ENCODE peak calls at places on chromosomes 4 and X, in six cellular contexts. One of them, this sample, is unnamed.

GRCh38 chrX:71432733-71433132 is 66.6 kb downstream of the TAF1 start:
- DNase-seq in transverse colon: no peak
- DNase-seq in stomach: no peak
- DNase-seq in AG04450: no peak
- DNase-seq in body of pancreas: no peak
- DNase-seq in lung: no peak
- DNase-seq in this sample: no peak

GRCh38 chr4:56181140-56181950 is 205.9 kb downstream of the AASDH start:
- DNase-seq in transverse colon: no peak
- DNase-seq in stomach: no peak
- DNase-seq in AG04450: no peak
- DNase-seq in body of pancreas: no peak
- DNase-seq in lung: no peak
- DNase-seq in this sample: no peak

GRCh38 chrX:134801267-134801666 is 143.0 kb upstream of the PLAC1 start:
- DNase-seq in transverse colon: no peak
- DNase-seq in body of pancreas: no peak
- DNase-seq in AG04450: no peak
- DNase-seq in stomach: no peak
- DNase-seq in lung: no peak
- DNase-seq in this sample: no peak

GRCh38 chr4:85747871-85748491 is 273.0 kb downstream of the ARHGAP24 start:
- DNase-seq in body of pancreas: peak; percentile 80
- DNase-seq in transverse colon: peak; percentile 15
- DNase-seq in lung: peak; percentile 36
- DNase-seq in AG04450: peak; percentile 50
- DNase-seq in stomach: no peak
- DNase-seq in this sample: peak; percentile 21

GRCh38 chr4:149549911-149550310 is 265.7 kb downstream of the IQCM start:
- DNase-seq in transverse colon: no peak
- DNase-seq in body of pancreas: no peak
- DNase-seq in lung: no peak
- DNase-seq in stomach: no peak
- DNase-seq in AG04450: no peak
- DNase-seq in this sample: peak; percentile 3

GRCh38 chr4:51895158-51895557 is 52.2 kb downstream of the DCUN1D4 start:
- DNase-seq in lung: no peak
- DNase-seq in AG04450: no peak
- DNase-seq in body of pancreas: no peak
- DNase-seq in transverse colon: no peak
- DNase-seq in stomach: no peak
- DNase-seq in this sample: no peak

GRCh38 chrX:2549874-2550273 is 49.1 kb upstream of the DHRSX start:
- DNase-seq in AG04450: no peak
- DNase-seq in stomach: no peak
- DNase-seq in lung: no peak
- DNase-seq in body of pancreas: no peak
- DNase-seq in transverse colon: no peak
- DNase-seq in this sample: no peak

GRCh38 chr4:14111730-14112171 is 484.2 kb upstream of the BOD1L1 start:
- DNase-seq in stomach: no peak
- DNase-seq in AG04450: no peak
- DNase-seq in body of pancreas: no peak
- DNase-seq in transverse colon: no peak
- DNase-seq in lung: no peak
- DNase-seq in this sample: no peak

GRCh38 chrX:99705696-99706095 is 704.4 kb downstream of the PCDH19 start:
- DNase-seq in lung: no peak
- DNase-seq in body of pancreas: no peak
- DNase-seq in transverse colon: no peak
- DNase-seq in AG04450: no peak
- DNase-seq in stomach: no peak
- DNase-seq in this sample: no peak

GRCh38 chrX:113033966-113034680 is 193.5 kb upstream of the AMOT start:
- DNase-seq in lung: no peak
- DNase-seq in body of pancreas: no peak
- DNase-seq in AG04450: no peak
- DNase-seq in stomach: no peak
- DNase-seq in transverse colon: no peak
- DNase-seq in this sample: no peak

GRCh38 chrX:107565916-107566602 is 62.3 kb upstream of the PRPS1 start:
- DNase-seq in transverse colon: no peak
- DNase-seq in stomach: peak; percentile 51
- DNase-seq in body of pancreas: peak; percentile 69
- DNase-seq in lung: no peak
- DNase-seq in AG04450: no peak
- DNase-seq in this sample: peak; percentile 49

GRCh38 chrX:49879656-49880277 is 483 bp downstream of the USP27X start:
- DNase-seq in transverse colon: no peak
- DNase-seq in stomach: no peak
- DNase-seq in body of pancreas: no peak
- DNase-seq in lung: no peak
- DNase-seq in AG04450: no peak
- DNase-seq in this sample: peak; percentile 0

GRCh38 chr4:108512615-108513505 is 107.5 kb upstream of the RPL34 start:
- DNase-seq in lung: no peak
- DNase-seq in stomach: no peak
- DNase-seq in AG04450: peak; percentile 20
- DNase-seq in body of pancreas: peak; percentile 43
- DNase-seq in transverse colon: no peak
- DNase-seq in this sample: peak; percentile 29

GRCh38 chrX:69307029-69307428 is 141.8 kb upstream of the PJA1 start:
- DNase-seq in transverse colon: no peak
- DNase-seq in stomach: no peak
- DNase-seq in AG04450: no peak
- DNase-seq in body of pancreas: no peak
- DNase-seq in lung: no peak
- DNase-seq in this sample: no peak

GRCh38 chr4:126004936-126005335 is 690.2 kb downstream of the FAT4 start:
- DNase-seq in body of pancreas: no peak
- DNase-seq in AG04450: no peak
- DNase-seq in lung: no peak
- DNase-seq in stomach: no peak
- DNase-seq in transverse colon: no peak
- DNase-seq in this sample: no peak

DNA sequence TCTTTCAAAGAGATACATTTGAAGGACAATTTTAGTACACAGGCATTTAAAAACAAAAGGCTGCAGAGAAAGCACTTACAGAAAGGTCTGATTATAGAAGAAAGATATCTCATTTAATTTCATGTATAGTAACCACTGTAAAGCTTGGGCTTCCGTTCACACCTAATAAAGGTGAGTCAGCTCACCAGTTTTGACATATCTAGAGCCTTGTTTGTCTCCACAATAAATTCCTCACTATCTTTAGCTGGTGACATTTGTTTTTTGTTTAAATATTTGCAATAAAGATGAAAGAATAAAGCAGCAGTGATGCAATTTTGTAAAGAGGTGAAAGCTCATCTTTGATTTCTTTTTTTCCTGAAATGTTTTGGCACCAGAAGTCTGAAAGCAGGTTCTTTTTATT is 1.1 kb upstream of the EPHA5 start:
- DNase-seq in lung: no peak
- DNase-seq in body of pancreas: no peak
- DNase-seq in stomach: no peak
- DNase-seq in transverse colon: no peak
- DNase-seq in AG04450: no peak
- DNase-seq in this sample: no peak
- TF ChIP-seq CTCF in lung: no peak
- TF ChIP-seq CTCF in body of pancreas: no peak
- TF ChIP-seq CTCF in stomach: no peak
- TF ChIP-seq CTCF in transverse colon: no peak
- TF ChIP-seq CTCF in AG04450: no peak
- TF ChIP-seq CTCF in this sample: no peak

DNA sequence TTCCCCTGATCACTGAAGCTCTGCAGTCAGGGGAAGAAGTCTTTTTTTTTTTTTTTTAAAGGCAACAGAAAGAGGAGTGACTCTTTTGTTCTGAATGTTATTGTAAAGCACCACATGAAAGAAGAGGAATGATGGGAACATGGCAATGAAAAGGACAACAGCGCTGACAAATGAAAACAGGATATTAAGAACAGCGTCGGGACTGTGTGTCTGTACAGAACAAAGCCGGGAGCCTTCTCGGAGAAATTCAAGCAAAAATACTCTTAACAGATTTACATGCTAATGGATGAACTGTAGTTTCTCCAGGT is 40.7 kb downstream of the MID1 start:
- DNase-seq in body of pancreas: no peak
- DNase-seq in AG04450: no peak
- DNase-seq in lung: no peak
- DNase-seq in transverse colon: no peak
- DNase-seq in stomach: no peak
- DNase-seq in this sample: no peak
- H3K27ac ChIP-seq in body of pancreas: no peak overlapping the region
- H3K27ac ChIP-seq in AG04450: peak overlapping the region; percentile 73
- H3K27ac ChIP-seq in lung: no peak overlapping the region
- H3K27ac ChIP-seq in transverse colon: peak overlapping the region; percentile 51
- H3K27ac ChIP-seq in stomach: no peak overlapping the region
- H3K27ac ChIP-seq in this sample: no peak overlapping the region

GRCh38 chrX:37594755-37595382 is 23.4 kb downstream of the LANCL3 start:
- DNase-seq in AG04450: no peak
- DNase-seq in transverse colon: no peak
- DNase-seq in lung: no peak
- DNase-seq in body of pancreas: no peak
- DNase-seq in stomach: no peak
- DNase-seq in this sample: no peak
- TF ChIP-seq CTCF in AG04450: no peak
- TF ChIP-seq CTCF in transverse colon: no peak
- TF ChIP-seq CTCF in lung: no peak
- TF ChIP-seq CTCF in body of pancreas: no peak
- TF ChIP-seq CTCF in stomach: no peak
- TF ChIP-seq CTCF in this sample: no peak

DNA sequence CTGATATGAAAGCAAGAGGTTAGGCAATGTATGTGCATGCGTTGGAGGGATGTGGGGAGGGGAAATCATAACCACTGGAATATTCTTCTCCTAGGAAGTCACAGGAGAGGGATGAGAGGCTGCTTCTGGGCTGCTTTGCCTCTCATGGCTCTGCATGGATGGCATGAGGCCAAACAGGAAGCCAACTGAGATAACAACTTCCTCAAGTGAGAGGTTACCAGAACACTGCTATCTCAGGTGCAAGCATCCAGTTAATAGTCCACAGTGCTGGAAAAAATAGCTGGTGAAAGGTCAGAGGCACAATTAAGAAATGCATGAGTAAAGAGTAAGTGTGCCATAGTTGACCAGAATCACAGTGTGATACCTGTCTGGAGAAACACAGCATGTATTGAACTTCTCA is 113.3 kb downstream of the ELOVL6 start:
- DNase-seq in body of pancreas: peak; percentile 26
- DNase-seq in stomach: peak; percentile 77
- DNase-seq in AG04450: no peak
- DNase-seq in lung: peak; percentile 43
- DNase-seq in transverse colon: peak; percentile 90
- DNase-seq in this sample: no peak
- H3K27ac ChIP-seq in body of pancreas: no peak overlapping the region
- H3K27ac ChIP-seq in stomach: peak overlapping the region; percentile 65
- H3K27ac ChIP-seq in AG04450: no peak overlapping the region
- H3K27ac ChIP-seq in lung: no peak overlapping the region
- H3K27ac ChIP-seq in transverse colon: peak overlapping the region; percentile 79
- H3K27ac ChIP-seq in this sample: no peak overlapping the region

DNA sequence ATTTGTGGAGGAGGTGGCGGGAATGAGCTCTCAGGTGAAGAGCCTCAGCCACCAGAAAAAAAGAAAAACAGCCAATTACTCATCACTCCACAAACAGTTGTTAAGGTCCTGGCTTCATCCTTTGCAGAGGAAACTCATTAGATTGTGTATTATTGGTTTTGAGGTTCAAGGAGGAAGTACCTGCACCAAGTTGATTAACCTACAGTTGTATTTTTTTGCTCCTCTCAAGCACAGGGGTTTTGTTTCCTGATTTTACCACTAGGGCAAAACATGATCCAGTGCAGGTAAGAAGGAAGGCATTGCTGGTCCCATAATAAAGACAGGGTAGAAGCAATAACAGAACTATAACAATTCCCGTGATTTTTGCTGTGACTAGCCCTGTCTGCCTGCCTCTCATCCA is 84.0 kb upstream of the QRFPR start:
- DNase-seq in body of pancreas: no peak
- DNase-seq in stomach: no peak
- DNase-seq in lung: no peak
- DNase-seq in transverse colon: no peak
- DNase-seq in AG04450: no peak
- DNase-seq in this sample: no peak
- TF ChIP-seq CTCF in body of pancreas: no peak
- TF ChIP-seq CTCF in stomach: no peak
- TF ChIP-seq CTCF in lung: no peak
- TF ChIP-seq CTCF in transverse colon: no peak
- TF ChIP-seq CTCF in AG04450: no peak
- TF ChIP-seq CTCF in this sample: no peak

GRCh38 chrX:45068555-45068954 is 132.1 kb downstream of the DIPK2B start:
- DNase-seq in lung: no peak
- DNase-seq in AG04450: no peak
- DNase-seq in body of pancreas: no peak
- DNase-seq in transverse colon: no peak
- DNase-seq in stomach: no peak
- DNase-seq in this sample: no peak
- H3K27ac ChIP-seq in lung: no peak overlapping the region
- H3K27ac ChIP-seq in AG04450: no peak overlapping the region
- H3K27ac ChIP-seq in body of pancreas: no peak overlapping the region
- H3K27ac ChIP-seq in transverse colon: no peak overlapping the region
- H3K27ac ChIP-seq in stomach: peak overlapping the region; percentile 55
- H3K27ac ChIP-seq in this sample: no peak overlapping the region

GRCh38 chrX:51860679-51861078 is 32.7 kb upstream of the MAGED1 start:
- DNase-seq in stomach: no peak
- DNase-seq in lung: no peak
- DNase-seq in AG04450: no peak
- DNase-seq in body of pancreas: peak; percentile 15
- DNase-seq in transverse colon: peak; percentile 14
- DNase-seq in this sample: no peak
- TF ChIP-seq CTCF in stomach: peak; percentile 21
- TF ChIP-seq CTCF in lung: peak; percentile 4
- TF ChIP-seq CTCF in AG04450: peak; percentile 46
- TF ChIP-seq CTCF in body of pancreas: peak; percentile 53
- TF ChIP-seq CTCF in transverse colon: peak; percentile 18
- TF ChIP-seq CTCF in this sample: no peak